ENCODE peak calls at places on chromosomes 1 and 21, in seven cellular contexts. A, K, C, W, I, T and D are unnamed samples.

GRCh38 chr21:45334134-45334533 is 46.4 kb upstream of the POFUT2 start:
- DNase-seq in A (no peak), K (no peak), C (no peak), W (no peak), I (no peak), T (no peak), D (no peak)

GRCh38 chr21:32411366-32412161 is 942 bp upstream of the EVA1C start:
- DNase-seq in A (no peak), K (peak; percentile 95), C (peak; percentile 89), W (peak; percentile 15), I (peak; percentile 4), T (peak; percentile 96), D (peak; percentile 15)

GRCh38 chr1:119080586-119080985 is 59.9 kb downstream of the WARS2 start:
- DNase-seq in A (no peak), K (no peak), C (no peak), W (no peak), I (peak; percentile 18), T (peak; percentile 74), D (peak; percentile 76)

GRCh38 chr1:16905112-16905855 is 9.5 kb downstream of the RNU1-2 start:
- DNase-seq in A (no peak), K (no peak), C (no peak), W (peak; percentile 55), I (no peak), T (no peak), D (peak; percentile 96)

GRCh38 chr1:12604114-12604874 is 13.7 kb downstream of the DHRS3 start:
- DNase-seq in A (peak; percentile 36), K (peak; percentile 42), C (no peak), W (no peak), I (peak; percentile 89), T (no peak), D (peak; percentile 97)

GRCh38 chr1:110726755-110727154 is 52.0 kb upstream of the KCNA3 start:
- DNase-seq in A (no peak), K (no peak), C (no peak), W (no peak), I (no peak), T (no peak), D (no peak)

GRCh38 chr1:150875197-150876110 is 945 bp downstream of the ARNT start:
- DNase-seq in A (peak; percentile 12), K (no peak), C (no peak), W (no peak), I (no peak), T (no peak), D (no peak)

GRCh38 chr1:63730211-63730610 is 43.6 kb upstream of the ROR1 start:
- DNase-seq in A (no peak), K (no peak), C (no peak), W (no peak), I (peak; percentile 60), T (no peak), D (peak; percentile 62)

GRCh38 chr1:229886636-229887035 is 180.4 kb upstream of the GALNT2 start:
- DNase-seq in A (no peak), K (no peak), C (no peak), W (no peak), I (no peak), T (no peak), D (no peak)

GRCh38 chr1:19400189-19400588 is 85.2 kb downstream of the CAPZB start:
- DNase-seq in A (no peak), K (no peak), C (no peak), W (no peak), I (no peak), T (peak; percentile 82), D (no peak)

GRCh38 chr1:231274119-231274825 is 33.3 kb downstream of the GNPAT start:
- DNase-seq in A (no peak), K (no peak), C (no peak), W (no peak), I (peak; percentile 55), T (no peak), D (no peak)

GRCh38 chr1:8598783-8599182 is 218.7 kb downstream of the RERE start:
- DNase-seq in A (no peak), K (peak; percentile 30), C (no peak), W (no peak), I (no peak), T (no peak), D (peak; percentile 60)

GRCh38 chr1:226452981-226453380 is 45.1 kb upstream of the PARP1 start:
- DNase-seq in A (no peak), K (no peak), C (no peak), W (no peak), I (no peak), T (no peak), D (no peak)

GRCh38 chr1:33099290-33100118 is 18.6 kb downstream of the AZIN2 start:
- DNase-seq in A (peak; percentile 90), K (no peak), C (no peak), W (peak; percentile 92), I (peak; percentile 99), T (peak; percentile 85), D (peak; percentile 100)

GRCh38 chr1:191669629-191670028 is 488.6 kb upstream of the RGS18 start:
- DNase-seq in A (no peak), K (no peak), C (no peak), W (no peak), I (no peak), T (no peak), D (no peak)